ENCODE peak calls at places on chromosomes 7 and 10, in four cellular contexts. One of them, this sample, is unnamed.

GRCh38 chr7:17367502-17367901 is 69.0 kb downstream of the AHR start:
- DNase-seq in GM12892: no peak
- DNase-seq in A549: no peak
- DNase-seq in HCT116: no peak
- DNase-seq in this sample: no peak

GRCh38 chr10:126634347-126634746 is 36.1 kb downstream of the C10orf90 start:
- DNase-seq in GM12892: no peak
- DNase-seq in A549: no peak
- DNase-seq in HCT116: no peak
- DNase-seq in this sample: no peak

GRCh38 chr7:148982596-148983219 is 45.6 kb downstream of the PDIA4 start:
- DNase-seq in GM12892: no peak
- DNase-seq in A549: no peak
- DNase-seq in HCT116: no peak
- DNase-seq in this sample: no peak

GRCh38 chr7:120402368-120402767 is 129.4 kb downstream of the KCND2 start:
- DNase-seq in GM12892: no peak
- DNase-seq in A549: no peak
- DNase-seq in HCT116: no peak
- DNase-seq in this sample: no peak

GRCh38 chr10:121159670-121160069 is 308.5 kb downstream of the WDR11 start:
- DNase-seq in GM12892: no peak
- DNase-seq in A549: no peak
- DNase-seq in HCT116: no peak
- DNase-seq in this sample: no peak

GRCh38 chr10:78856421-78856820 is 212.3 kb upstream of the ZMIZ1 start:
- DNase-seq in GM12892: no peak
- DNase-seq in A549: no peak
- DNase-seq in HCT116: no peak
- DNase-seq in this sample: no peak

GRCh38 chr7:133003052-133003910 is 78.6 kb downstream of the CHCHD3 start:
- DNase-seq in GM12892: no peak
- DNase-seq in A549: no peak
- DNase-seq in HCT116: no peak
- DNase-seq in this sample: no peak

GRCh38 chr10:78552261-78552811 is 516.4 kb upstream of the ZMIZ1 start:
- DNase-seq in GM12892: no peak
- DNase-seq in A549: no peak
- DNase-seq in HCT116: no peak
- DNase-seq in this sample: peak; percentile 70

GRCh38 chr10:91908358-91909177 is 718 bp downstream of the FGFBP3 start:
- DNase-seq in GM12892: peak; percentile 68
- DNase-seq in A549: peak; percentile 89
- DNase-seq in HCT116: peak; percentile 84
- DNase-seq in this sample: peak; percentile 38

GRCh38 chr10:17077251-17077904 is 52.2 kb downstream of the CUBN start:
- DNase-seq in GM12892: no peak
- DNase-seq in A549: no peak
- DNase-seq in HCT116: no peak
- DNase-seq in this sample: no peak

GRCh38 chr7:128017460-128017859 is 13.8 kb downstream of the LRRC4 start:
- DNase-seq in GM12892: no peak
- DNase-seq in A549: no peak
- DNase-seq in HCT116: no peak
- DNase-seq in this sample: no peak

GRCh38 chr7:21338728-21339164 is 89.1 kb upstream of the SP4 start:
- DNase-seq in GM12892: no peak
- DNase-seq in A549: no peak
- DNase-seq in HCT116: no peak
- DNase-seq in this sample: no peak

GRCh38 chr10:21528452-21529235 is 3.2 kb upstream of the SKIDA1 start:
- DNase-seq in GM12892: no peak
- DNase-seq in A549: no peak
- DNase-seq in HCT116: no peak
- DNase-seq in this sample: no peak

GRCh38 chr10:3231951-3232730 is 59.6 kb upstream of the PITRM1 start:
- DNase-seq in GM12892: no peak
- DNase-seq in A549: no peak
- DNase-seq in HCT116: no peak
- DNase-seq in this sample: no peak

GRCh38 chr7:142507799-142508198 is 241.5 kb upstream of the PRSS1 start:
- DNase-seq in GM12892: no peak
- DNase-seq in A549: no peak
- DNase-seq in HCT116: no peak
- DNase-seq in this sample: no peak

GRCh38 chr10:33139191-33139646 is 181.2 kb upstream of the ITGB1 start:
- DNase-seq in GM12892: no peak
- DNase-seq in A549: no peak
- DNase-seq in HCT116: no peak
- DNase-seq in this sample: no peak

GRCh38 chr10:128932071-128932820 is 534.8 kb upstream of the MGMT start:
- DNase-seq in GM12892: no peak
- DNase-seq in A549: no peak
- DNase-seq in HCT116: no peak
- DNase-seq in this sample: no peak

GRCh38 chr7:82323806-82324205 is 119.8 kb downstream of the CACNA2D1 start:
- DNase-seq in GM12892: no peak
- DNase-seq in A549: no peak
- DNase-seq in HCT116: no peak
- DNase-seq in this sample: no peak

GRCh38 chr10:71429929-71430328 is 33.2 kb downstream of the CDH23 start:
- DNase-seq in GM12892: no peak
- DNase-seq in A549: peak; percentile 35
- DNase-seq in HCT116: no peak
- DNase-seq in this sample: no peak

GRCh38 chr7:113230691-113231090 is 112.3 kb upstream of the SMIM30 start:
- DNase-seq in GM12892: no peak
- DNase-seq in A549: no peak
- DNase-seq in HCT116: no peak
- DNase-seq in this sample: no peak

GRCh38 chr7:24793982-24794648 is 36.9 kb upstream of the GSDME start:
- DNase-seq in GM12892: no peak
- DNase-seq in A549: no peak
- DNase-seq in HCT116: no peak
- DNase-seq in this sample: no peak

GRCh38 chr7:84200859-84201258 is 6.3 kb upstream of the SEMA3A start:
- DNase-seq in GM12892: no peak
- DNase-seq in A549: no peak
- DNase-seq in HCT116: no peak
- DNase-seq in this sample: no peak

GRCh38 chr10:70603439-70603778 is 868 bp upstream of the PRF1 start:
- DNase-seq in GM12892: no peak
- DNase-seq in A549: no peak
- DNase-seq in HCT116: no peak
- DNase-seq in this sample: no peak

GRCh38 chr10:73432646-73433537 is 469 bp downstream of the MSS51 start:
- DNase-seq in GM12892: no peak
- DNase-seq in A549: no peak
- DNase-seq in HCT116: no peak
- DNase-seq in this sample: no peak

GRCh38 chr10:49598164-49598856 is 11.8 kb upstream of the SLC18A3 start:
- DNase-seq in GM12892: no peak
- DNase-seq in A549: no peak
- DNase-seq in HCT116: no peak
- DNase-seq in this sample: no peak

GRCh38 chr7:65463184-65463583 is 89.5 kb downstream of the ZNF92 start:
- DNase-seq in GM12892: no peak
- DNase-seq in A549: no peak
- DNase-seq in HCT116: no peak
- DNase-seq in this sample: no peak

GRCh38 chr7:49397750-49398149 is 375.7 kb upstream of the VWC2 start:
- DNase-seq in GM12892: no peak
- DNase-seq in A549: no peak
- DNase-seq in HCT116: no peak
- DNase-seq in this sample: no peak

GRCh38 chr7:152050547-152050971 is 25.1 kb downstream of the GALNT11 start:
- DNase-seq in GM12892: no peak
- DNase-seq in A549: no peak
- DNase-seq in HCT116: no peak
- DNase-seq in this sample: no peak

GRCh38 chr10:26556756-26557640 is 118.9 kb downstream of the APBB1IP start:
- DNase-seq in GM12892: no peak
- DNase-seq in A549: peak; percentile 73
- DNase-seq in HCT116: peak; percentile 50
- DNase-seq in this sample: peak; percentile 31

GRCh38 chr7:144784943-144785342 is 50.9 kb downstream of the TPK1 start:
- DNase-seq in GM12892: no peak
- DNase-seq in A549: no peak
- DNase-seq in HCT116: no peak
- DNase-seq in this sample: no peak

GRCh38 chr10:43785252-43785651 is 136.6 kb upstream of the ZNF32 start:
- DNase-seq in GM12892: no peak
- DNase-seq in A549: no peak
- DNase-seq in HCT116: peak; percentile 4
- DNase-seq in this sample: no peak

DNA sequence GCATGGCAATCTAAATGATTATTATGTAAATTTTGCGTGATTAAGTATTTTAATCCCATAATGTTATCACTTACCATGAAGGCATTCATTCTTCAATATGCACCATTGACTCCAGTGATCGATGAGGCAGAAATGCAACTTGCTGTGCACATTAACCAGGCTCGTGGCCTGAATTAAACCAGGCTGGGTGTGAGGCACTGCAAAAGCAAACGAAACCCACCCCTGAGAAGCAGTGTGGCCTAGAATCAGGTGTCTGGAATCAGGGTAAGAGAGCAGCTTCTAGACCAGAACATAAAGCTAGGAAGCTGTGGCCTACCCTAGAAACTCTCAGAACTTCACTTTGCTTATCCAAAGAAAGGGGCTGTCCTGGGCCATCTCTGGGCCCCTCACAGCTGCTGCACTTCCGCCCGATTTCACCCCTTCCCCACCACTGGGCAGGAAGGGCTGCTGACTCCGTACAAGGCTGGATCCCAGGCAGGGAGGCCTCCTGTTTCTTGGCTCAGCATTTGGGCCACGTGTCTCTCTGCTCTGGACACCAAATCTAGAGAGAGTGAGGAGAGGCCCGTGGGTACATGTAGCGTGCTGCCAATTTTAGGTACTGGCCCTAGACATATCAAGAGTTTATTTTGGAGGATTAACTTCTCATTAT is 4.4 kb downstream of the PTPRE start:
- DNase-seq in GM12892: no peak
- DNase-seq in A549: no peak
- DNase-seq in HCT116: no peak
- DNase-seq in this sample: no peak
- TF ChIP-seq POLR2A in GM12892: no peak
- TF ChIP-seq POLR2A in A549: no peak
- TF ChIP-seq POLR2A in HCT116: no peak
- TF ChIP-seq POLR2A in this sample: no peak

GRCh38 chr7:91055219-91055618 is 209.0 kb upstream of the FZD1 start:
- DNase-seq in GM12892: no peak
- DNase-seq in A549: no peak
- DNase-seq in HCT116: no peak
- DNase-seq in this sample: no peak
- TF ChIP-seq POLR2A in GM12892: no peak
- TF ChIP-seq POLR2A in A549: no peak
- TF ChIP-seq POLR2A in HCT116: no peak
- TF ChIP-seq POLR2A in this sample: no peak

DNA sequence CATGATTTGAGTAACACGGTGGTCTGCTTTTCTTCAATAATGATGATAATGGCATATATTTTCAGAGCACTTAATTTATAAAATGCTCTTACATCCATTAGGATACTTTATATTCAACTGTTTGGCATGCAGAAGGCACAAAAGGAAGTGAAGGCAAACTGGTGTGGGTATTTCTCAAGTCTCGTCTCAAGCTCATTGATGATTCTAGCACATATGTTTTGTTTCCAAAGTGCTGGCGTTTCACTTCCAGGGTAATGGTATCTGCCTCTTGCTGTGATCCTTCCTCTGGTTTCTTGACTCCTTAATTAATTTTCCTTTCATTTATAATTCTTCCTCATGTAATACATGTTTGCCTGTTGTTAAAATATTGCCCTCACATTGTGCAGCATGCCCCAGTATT is 171.0 kb downstream of the ZNF365 start:
- DNase-seq in GM12892: no peak
- DNase-seq in A549: no peak
- DNase-seq in HCT116: no peak
- DNase-seq in this sample: no peak
- TF ChIP-seq POLR2A in GM12892: no peak
- TF ChIP-seq POLR2A in A549: no peak
- TF ChIP-seq POLR2A in HCT116: no peak
- TF ChIP-seq POLR2A in this sample: no peak

DNA sequence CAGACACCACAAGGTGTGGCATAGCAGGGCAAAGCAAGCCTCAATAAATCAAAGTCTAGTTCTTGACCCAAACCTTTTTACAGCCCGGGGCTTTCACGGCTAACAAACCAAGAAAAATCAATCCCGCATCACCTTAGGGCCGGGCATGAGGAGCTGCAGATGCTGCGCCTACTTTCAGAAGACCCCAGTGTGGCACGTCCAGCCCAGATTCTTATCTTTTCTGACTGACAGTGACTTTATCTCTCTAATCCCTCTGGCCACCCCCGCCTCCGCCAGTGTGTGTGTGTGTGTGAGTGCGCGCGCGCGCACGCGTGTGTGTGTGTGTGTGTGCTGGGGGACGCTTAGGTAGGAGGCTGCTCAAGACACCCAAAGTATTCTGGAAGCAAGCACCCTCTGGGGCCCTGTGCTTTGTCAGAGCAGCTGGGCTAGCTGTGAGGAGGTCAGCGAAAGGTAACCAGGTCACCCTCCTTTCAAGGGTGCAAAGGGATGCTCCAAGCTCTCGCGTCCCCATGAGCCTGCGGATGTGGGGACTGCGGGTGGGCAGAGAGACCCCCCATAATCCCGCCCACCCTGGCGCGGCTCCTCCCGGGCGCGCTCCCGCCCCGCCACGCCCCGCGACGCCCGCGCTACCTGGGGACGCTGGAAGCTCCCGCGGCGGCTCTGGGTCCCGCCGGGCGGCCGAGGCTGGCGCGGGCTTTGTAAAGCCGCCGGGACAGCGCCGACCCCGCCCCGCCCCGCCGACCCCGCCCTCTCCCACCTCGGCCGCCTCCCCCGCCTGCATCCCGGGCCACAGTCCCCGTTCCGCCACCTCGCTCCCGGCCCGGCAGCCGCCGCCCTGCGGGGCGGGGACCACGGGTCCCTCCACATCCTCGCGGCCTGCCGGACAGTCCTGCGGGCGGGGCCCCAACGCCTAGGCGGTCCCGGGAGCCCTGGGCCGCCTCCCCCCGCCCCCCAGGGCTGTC is 57.1 kb upstream of the RHOBTB1 start:
- DNase-seq in GM12892: peak; percentile 4
- DNase-seq in A549: peak; percentile 59
- DNase-seq in HCT116: no peak
- DNase-seq in this sample: no peak
- TF ChIP-seq POLR2A in GM12892: no peak
- TF ChIP-seq POLR2A in A549: peak; percentile 20
- TF ChIP-seq POLR2A in HCT116: no peak
- TF ChIP-seq POLR2A in this sample: no peak

GRCh38 chr7:104524836-104525235 is 196.4 kb downstream of the LHFPL3 start:
- DNase-seq in GM12892: no peak
- DNase-seq in A549: no peak
- DNase-seq in HCT116: no peak
- DNase-seq in this sample: no peak
- TF ChIP-seq POLR2A in GM12892: no peak
- TF ChIP-seq POLR2A in A549: no peak
- TF ChIP-seq POLR2A in HCT116: no peak
- TF ChIP-seq POLR2A in this sample: no peak

GRCh38 chr10:51642591-51642990 is 56.8 kb downstream of the CSTF2T start:
- DNase-seq in GM12892: no peak
- DNase-seq in A549: no peak
- DNase-seq in HCT116: no peak
- DNase-seq in this sample: no peak
- TF ChIP-seq POLR2A in GM12892: no peak
- TF ChIP-seq POLR2A in A549: no peak
- TF ChIP-seq POLR2A in HCT116: no peak
- TF ChIP-seq POLR2A in this sample: no peak

This sample was measured in tibial nerve.